ENCODE peak calls at places on chromosome 6, in nine cellular contexts. F, D, Z, O, E, B, H, N and J are unnamed samples.

GRCh38 chr6:170561550-170561949 is 7.4 kb downstream of the TBP start:
- DNase-seq in F (no peak), D (no peak), Z (no peak), O (no peak), E (no peak), B (no peak), H (no peak), N (no peak), J (no peak)

GRCh38 chr6:118709859-118710350 is 58.5 kb upstream of the CEP85L start:
- DNase-seq in F (no peak), D (no peak), Z (peak; percentile 75), O (no peak), E (no peak), B (peak; percentile 55), H (no peak), N (no peak), J (peak; percentile 72)

GRCh38 chr6:54191460-54191859 is 80.2 kb downstream of the MLIP start:
- DNase-seq in F (no peak), D (no peak), Z (peak; percentile 81), O (no peak), E (no peak), B (no peak), H (no peak), N (no peak), J (no peak)

GRCh38 chr6:45531999-45532605 is 154.4 kb upstream of the SUPT3H start:
- DNase-seq in F (no peak), D (no peak), Z (no peak), O (no peak), E (no peak), B (no peak), H (no peak), N (no peak), J (no peak)

GRCh38 chr6:96582457-96582856 is 19.5 kb downstream of the FHL5 start:
- DNase-seq in F (no peak), D (no peak), Z (no peak), O (no peak), E (no peak), B (no peak), H (no peak), N (no peak), J (no peak)

GRCh38 chr6:162177733-162178132 is 549.8 kb downstream of the PRKN start:
- DNase-seq in F (no peak), D (no peak), Z (peak; percentile 25), O (no peak), E (peak; percentile 39), B (no peak), H (no peak), N (no peak), J (no peak)

GRCh38 chr6:83055366-83055964 is 10.2 kb downstream of the UBE3D start:
- DNase-seq in F (peak; percentile 28), D (no peak), Z (peak; percentile 66), O (no peak), E (no peak), B (peak; percentile 27), H (no peak), N (peak; percentile 23), J (peak; percentile 47)

GRCh38 chr6:70985151-70985550 is 28.3 kb upstream of the B3GAT2 start:
- DNase-seq in F (no peak), D (no peak), Z (no peak), O (no peak), E (no peak), B (no peak), H (no peak), N (no peak), J (no peak)

GRCh38 chr6:67331304-67331703 is 1303.8 kb upstream of the ADGRB3 start:
- DNase-seq in F (no peak), D (no peak), Z (peak; percentile 64), O (no peak), E (no peak), B (no peak), H (no peak), N (no peak), J (no peak)

GRCh38 chr6:43856005-43856765 is 86.2 kb downstream of the VEGFA start:
- DNase-seq in F (no peak), D (no peak), Z (peak; percentile 46), O (no peak), E (peak; percentile 53), B (peak; percentile 41), H (peak; percentile 80), N (peak; percentile 57), J (peak; percentile 62)

GRCh38 chr6:5665667-5666066 is 341.1 kb downstream of the NRN1 start:
- DNase-seq in F (no peak), D (no peak), Z (no peak), O (no peak), E (no peak), B (no peak), H (no peak), N (no peak), J (no peak)

GRCh38 chr6:41155132-41155805 is 1.1 kb upstream of the TREML1 start:
- DNase-seq in F (no peak), D (no peak), Z (no peak), O (no peak), E (no peak), B (no peak), H (no peak), N (no peak), J (no peak)

GRCh38 chr6:133957780-133958242 is 4.8 kb downstream of the TBPL1 start:
- DNase-seq in F (no peak), D (no peak), Z (no peak), O (no peak), E (no peak), B (no peak), H (no peak), N (no peak), J (no peak)

GRCh38 chr6:135128268-135128914 is 52.7 kb upstream of the MYB start:
- DNase-seq in F (no peak), D (no peak), Z (no peak), O (no peak), E (no peak), B (no peak), H (no peak), N (no peak), J (peak; percentile 24)

GRCh38 chr6:127192911-127193503 is 73.7 kb upstream of the RNF146 start:
- DNase-seq in F (no peak), D (no peak), Z (peak; percentile 83), O (no peak), E (no peak), B (no peak), H (no peak), N (no peak), J (no peak)

GRCh38 chr6:44074383-44075136 is 52.7 kb downstream of the MRPL14 start:
- DNase-seq in F (peak; percentile 71), D (no peak), Z (peak; percentile 87), O (no peak), E (peak; percentile 86), B (peak; percentile 64), H (peak; percentile 66), N (peak; percentile 75), J (peak; percentile 70)

GRCh38 chr6:129490551-129491245 is 219.3 kb downstream of the ARHGAP18 start:
- DNase-seq in F (peak; percentile 60), D (peak; percentile 54), Z (peak; percentile 97), O (no peak), E (no peak), B (peak; percentile 15), H (no peak), N (no peak), J (peak; percentile 64)

GRCh38 chr6:5034328-5034727 is 30.5 kb upstream of the RPP40 start:
- DNase-seq in F (no peak), D (no peak), Z (no peak), O (no peak), E (no peak), B (no peak), H (no peak), N (no peak), J (no peak)

GRCh38 chr6:141259832-141260231 is 872.9 kb upstream of the GJE1 start:
- DNase-seq in F (no peak), D (no peak), Z (no peak), O (no peak), E (no peak), B (no peak), H (no peak), N (no peak), J (no peak)

GRCh38 chr6:141261672-141262060 is 871.1 kb upstream of the GJE1 start:
- DNase-seq in F (no peak), D (no peak), Z (no peak), O (no peak), E (no peak), B (no peak), H (no peak), N (no peak), J (no peak)

GRCh38 chr6:141261016-141261671 is 871.6 kb upstream of the GJE1 start:
- DNase-seq in F (no peak), D (no peak), Z (no peak), O (no peak), E (peak; percentile 68), B (no peak), H (no peak), N (no peak), J (peak; percentile 16)

GRCh38 chr6:141260627-141261015 is 872.1 kb upstream of the GJE1 start:
- DNase-seq in F (no peak), D (no peak), Z (no peak), O (no peak), E (peak; percentile 20), B (no peak), H (no peak), N (no peak), J (no peak)

GRCh38 chr6:141258516-141258915 is 874.2 kb upstream of the GJE1 start:
- DNase-seq in F (no peak), D (no peak), Z (no peak), O (no peak), E (peak; percentile 24), B (no peak), H (no peak), N (no peak), J (no peak)
- H3K27ac ChIP-seq in F (no peak overlapping the region), D (no peak overlapping the region), Z (no peak overlapping the region), O (no peak overlapping the region), E (no peak overlapping the region), B (no peak overlapping the region), H (no peak overlapping the region), N (no peak overlapping the region), J (no peak overlapping the region)

DNA sequence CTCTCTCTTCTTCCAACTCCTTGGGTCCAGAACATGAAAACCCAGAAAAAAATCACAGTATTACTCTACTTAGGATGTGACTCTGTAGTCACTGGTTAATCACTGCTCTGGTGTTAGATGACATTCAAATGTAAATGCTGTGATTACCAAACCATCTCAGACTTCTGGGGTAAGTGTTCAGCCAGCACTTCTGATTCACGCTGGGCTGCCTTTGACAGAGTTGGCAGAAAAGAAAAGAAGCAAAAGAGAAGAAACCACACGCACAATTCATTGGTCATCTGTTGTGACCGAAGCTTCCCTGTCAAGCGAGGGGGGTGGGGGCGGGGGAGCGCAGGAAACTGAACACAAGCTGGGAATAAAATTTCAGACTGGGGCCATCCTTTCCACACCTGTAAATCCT is 82.7 kb downstream of the PSMG4 start:
- DNase-seq in F (peak; percentile 59), D (no peak), Z (peak; percentile 90), O (no peak), E (no peak), B (no peak), H (no peak), N (peak; percentile 60), J (no peak)
- H3K4me1 ChIP-seq in F (no peaks in the 10 kb centered on the region), D (peaks cover 4% of the 10 kb centered on the region), Z (peaks cover 58% of the 10 kb centered on the region), O (peaks cover 3% of the 10 kb centered on the region), E (peaks cover 23% of the 10 kb centered on the region), B (peaks cover 22% of the 10 kb centered on the region), H (peaks cover 18% of the 10 kb centered on the region), N (peaks cover 59% of the 10 kb centered on the region), J (no peaks in the 10 kb centered on the region)

GRCh38 chr6:33206027-33206863 is 1.8 kb downstream of the HSD17B8 start:
- DNase-seq in F (no peak), D (no peak), Z (no peak), O (no peak), E (no peak), B (no peak), H (peak; percentile 10), N (no peak), J (no peak)
- H3K4me3 ChIP-seq in F (no peak overlapping the region), D (peak overlapping the region; percentile 8), Z (no peak overlapping the region), O (no peak overlapping the region), E (no peak overlapping the region), B (no peak overlapping the region), H (no peak overlapping the region), N (no peak overlapping the region), J (no peak overlapping the region)

GRCh38 chr6:106084106-106084963 is 1.8 kb upstream of the PRDM1 start:
- DNase-seq in F (no peak), D (no peak), Z (peak; percentile 73), O (no peak), E (no peak), B (peak; percentile 52), H (no peak), N (no peak), J (peak; percentile 33)
- H3K27ac ChIP-seq in F (no peak overlapping the region), D (peak overlapping the region; percentile 18), Z (no peak overlapping the region), O (peak overlapping the region; percentile 84), E (no peak overlapping the region), B (peak overlapping the region; percentile 73), H (no peak overlapping the region), N (no peak overlapping the region), J (no peak overlapping the region)